ENCODE peak calls at places on chromosomes 6 and 20, in ten cellular contexts. I is NCI-H1092 treated with DMSO at 0.1 percent for 48 hours, L is left ventricle myocardium inferior, U is astrocyte of the spinal cord, A is psoas muscle, W is T-helper 22 cell, Q is NCI-H345, O is bronchial epithelial cell, T is iPS-NIHi11, M is fibroblast of villous mesenchyme. Y is an unnamed sample.

GRCh38 chr20:63054695-63055240 is 48.0 kb upstream of the BHLHE23 start:
- DNase-seq in Q (no peak), L (peak; percentile 9), I (no peak), T (no peak), O (no peak), W (no peak), A (peak; percentile 38), M (no peak), U (no peak), Y (no peak)

GRCh38 chr6:82569022-82569421 is 205.4 kb downstream of the TPBG start:
- DNase-seq in L (no peak), O (no peak), I (peak; percentile 79), A (no peak), M (no peak), Q (peak; percentile 44), U (no peak), W (no peak), T (no peak), Y (no peak)

GRCh38 chr6:77089776-77090175 is 373.5 kb downstream of the HTR1B start:
- DNase-seq in I (no peak), L (no peak), O (peak; percentile 86), W (no peak), Q (no peak), M (peak; percentile 22), U (no peak), T (no peak), A (no peak), Y (peak; percentile 12)

GRCh38 chr6:55825402-55826051 is 49.9 kb downstream of the BMP5 start:
- DNase-seq in M (peak; percentile 77), A (no peak), W (no peak), O (peak; percentile 91), T (no peak), Q (no peak), I (no peak), U (peak; percentile 56), L (no peak), Y (no peak)

GRCh38 chr6:141874930-141875602 is 257.7 kb upstream of the GJE1 start:
- DNase-seq in M (peak; percentile 69), L (no peak), I (no peak), W (no peak), A (no peak), U (no peak), Q (no peak), O (peak; percentile 57), T (no peak), Y (no peak)

GRCh38 chr6:164097557-164098398 is 683.3 kb downstream of the QKI start:
- DNase-seq in Q (no peak), L (no peak), M (no peak), I (no peak), A (peak; percentile 50), U (peak; percentile 78), O (peak; percentile 51), W (no peak), T (peak; percentile 29), Y (no peak)

GRCh38 chr6:41500561-41500960 is 45.6 kb upstream of the FOXP4 start:
- DNase-seq in L (no peak), W (no peak), A (no peak), T (no peak), Q (no peak), M (no peak), U (no peak), O (no peak), I (no peak), Y (no peak)

GRCh38 chr20:48236001-48236400 is 450.7 kb upstream of the SULF2 start:
- DNase-seq in L (no peak), I (no peak), A (no peak), O (no peak), M (no peak), W (no peak), Q (peak; percentile 39), T (no peak), U (no peak), Y (no peak)

GRCh38 chr6:155050311-155050710 is 55.2 kb downstream of the TIAM2 start:
- DNase-seq in O (peak; percentile 18), A (no peak), U (peak; percentile 76), W (no peak), I (no peak), M (no peak), T (no peak), L (no peak), Q (no peak), Y (no peak)

GRCh38 chr6:81401970-81402690 is 350.4 kb downstream of the TENT5A start:
- DNase-seq in T (no peak), M (peak; percentile 42), L (no peak), A (no peak), O (no peak), Q (no peak), U (peak; percentile 73), W (no peak), I (no peak), Y (no peak)

GRCh38 chr6:46796842-46797241 is 3.7 kb downstream of the MEP1A start:
- DNase-seq in W (no peak), Q (no peak), M (no peak), I (no peak), A (no peak), O (peak; percentile 95), U (no peak), T (no peak), L (no peak), Y (peak; percentile 54)

GRCh38 chr20:53402233-53403005 is 191.2 kb downstream of the ZNF217 start:
- DNase-seq in L (no peak), I (no peak), T (no peak), M (no peak), W (no peak), U (no peak), O (no peak), A (no peak), Q (no peak), Y (no peak)

GRCh38 chr6:133804263-133804662 is 84.7 kb upstream of the TCF21 start:
- DNase-seq in W (no peak), T (no peak), I (no peak), M (peak; percentile 85), O (peak; percentile 44), L (no peak), U (no peak), Q (no peak), A (no peak), Y (no peak)

GRCh38 chr20:49938173-49939163 is 2.3 kb downstream of the RNF114 start:
- DNase-seq in I (no peak), L (peak; percentile 69), U (peak; percentile 72), Q (no peak), W (no peak), M (peak; percentile 81), A (peak; percentile 72), T (no peak), O (no peak), Y (no peak)

GRCh38 chr6:69957990-69958559 is 91.7 kb downstream of the COL19A1 start:
- DNase-seq in U (peak; percentile 11), M (no peak), L (no peak), T (no peak), A (no peak), Q (no peak), W (no peak), O (peak; percentile 44), I (no peak), Y (no peak)

GRCh38 chr6:84150680-84151079 is 76.8 kb downstream of the CEP162 start:
- DNase-seq in I (no peak), Q (no peak), L (no peak), T (no peak), A (no peak), M (peak; percentile 75), U (peak; percentile 76), W (no peak), O (peak; percentile 76), Y (peak; percentile 34)

GRCh38 chr6:139262519-139263300 is 29.1 kb downstream of the TXLNB start:
- DNase-seq in M (no peak), L (no peak), W (no peak), I (peak; percentile 56), U (no peak), T (no peak), Q (peak; percentile 91), O (peak; percentile 74), A (no peak), Y (peak; percentile 51)

GRCh38 chr6:18997375-18997826 is 610.3 kb downstream of the RNF144B start:
- DNase-seq in O (peak; percentile 63), W (no peak), I (peak; percentile 53), L (no peak), U (peak; percentile 64), A (no peak), Q (no peak), T (peak; percentile 66), M (peak; percentile 38), Y (no peak)

GRCh38 chr6:100382767-100383195 is 81.9 kb downstream of the SIM1 start:
- DNase-seq in O (peak; percentile 12), Q (no peak), L (no peak), I (no peak), A (no peak), M (no peak), T (no peak), U (peak; percentile 10), W (no peak), Y (peak; percentile 2)

GRCh38 chr6:157376706-157377230 is 4.2 kb upstream of the ZDHHC14 start:
- DNase-seq in W (no peak), I (peak; percentile 77), Q (peak; percentile 49), M (no peak), U (peak; percentile 10), O (no peak), L (no peak), A (no peak), T (no peak), Y (no peak)

GRCh38 chr20:37983286-37983685 is 50.0 kb downstream of the TTI1 start:
- DNase-seq in O (no peak), W (no peak), M (no peak), T (no peak), A (no peak), L (no peak), I (no peak), Q (no peak), U (no peak), Y (no peak)

GRCh38 chr20:36461600-36462439 is 79.5 kb upstream of the MYL9 start:
- DNase-seq in L (peak; percentile 77), T (peak; percentile 58), I (peak; percentile 40), Q (peak; percentile 60), U (no peak), O (no peak), W (peak; percentile 37), A (peak; percentile 87), M (peak; percentile 47), Y (no peak)

GRCh38 chr6:53066059-53066406 is 829 bp downstream of the FBXO9 start:
- DNase-seq in W (no peak), U (peak; percentile 26), A (peak; percentile 76), L (peak; percentile 34), O (no peak), T (peak; percentile 25), M (no peak), I (peak; percentile 37), Q (peak; percentile 34), Y (no peak)

GRCh38 chr20:32362924-32363364 is 4.8 kb downstream of the ASXL1 start:
- DNase-seq in Q (no peak), M (peak; percentile 9), L (no peak), T (no peak), I (no peak), O (no peak), U (no peak), A (no peak), W (no peak), Y (no peak)

GRCh38 chr20:54377992-54378773 is 97.2 kb upstream of the DOK5 start:
- DNase-seq in T (no peak), O (no peak), A (no peak), U (no peak), I (no peak), W (no peak), Q (no peak), M (no peak), L (no peak), Y (no peak)

GRCh38 chr6:142744836-142745235 is 200.1 kb downstream of the HIVEP2 start:
- DNase-seq in I (no peak), U (no peak), M (peak; percentile 27), Q (no peak), L (no peak), O (peak; percentile 67), T (no peak), A (no peak), W (no peak), Y (peak; percentile 6)

Y was measured in epithelial cell of prostate.